ENCODE peak calls at places on chromosomes 3 and 15, in six cellular contexts. X is stimulated activated CD4-positive, alpha-beta T cell treated with anti-CD3 and anti-CD28 coated beads, Interleukin-15, amount 100 ng/mL, for 1 hour; N is RKO; C is activated CD4-positive, alpha-beta T cell treated with anti-CD3 and anti-CD28 coated beads for 48 hours; T is ureter; G is NCI-H82. M is an unnamed sample.

GRCh38 chr3:124529826-124530571 is 200.3 kb upstream of the UMPS start:
- DNase-seq in X (no peak), N (no peak), C (no peak), T (no peak), G (no peak), M (no peak)

GRCh38 chr3:127484601-127485388 is 105.7 kb downstream of the TPRA1 start:
- DNase-seq in X (no peak), N (no peak), C (peak), T (peak), G (no peak), M (no peak)

GRCh38 chr15:50256188-50257041 is 9.1 kb downstream of the HDC start:
- DNase-seq in X (no peak), N (no peak), C (no peak), T (no peak), G (peak), M (peak)

GRCh38 chr3:125072310-125072709 is 16.5 kb upstream of the HEG1 start:
- DNase-seq in X (no peak), N (peak), C (no peak), T (no peak), G (no peak), M (no peak)

GRCh38 chr3:187130346-187131066 is 8.8 kb downstream of the RPL39L start:
- DNase-seq in X (no peak), N (peak), C (peak), T (no peak), G (no peak), M (no peak)

GRCh38 chr3:23761440-23761896 is 44.3 kb upstream of the UBE2E1 start:
- DNase-seq in X (no peak), N (peak), C (peak), T (no peak), G (peak), M (no peak)

GRCh38 chr3:8713901-8714759 is 19.5 kb upstream of the CAV3 start:
- DNase-seq in X (no peak), N (no peak), C (no peak), T (no peak), G (peak), M (no peak)

GRCh38 chr15:34336947-34337556 is 529 bp downstream of the SLC12A6 start:
- DNase-seq in X (no peak), N (peak), C (no peak), T (peak), G (peak), M (no peak)

GRCh38 chr3:46987485-46988401 is 8.3 kb downstream of the NBEAL2 start:
- DNase-seq in X (peak), N (no peak), C (peak), T (peak), G (peak), M (peak)

GRCh38 chr3:194046995-194047681 is 88.8 kb upstream of the HES1 start:
- DNase-seq in X (no peak), N (no peak), C (no peak), T (no peak), G (no peak), M (peak)

GRCh38 chr3:27535809-27536392 is 51.7 kb upstream of the SLC4A7 start:
- DNase-seq in X (no peak), N (peak), C (no peak), T (no peak), G (no peak), M (no peak)